ENCODE peak calls at places on chromosomes 2 and 18, in four cellular contexts. L is AG10803; S is CD8-positive, alpha-beta T cell; M is GM12864. O is an unnamed sample.

GRCh38 chr2:97970300-97971060 is 25.3 kb downstream of the TMEM131 start:
- DNase-seq in M (no peak), L (no peak), S (no peak), O (no peak)

GRCh38 chr2:20992201-20992711 is 51.6 kb downstream of the APOB start:
- DNase-seq in M (no peak), L (peak; percentile 9), S (no peak), O (no peak)

GRCh38 chr2:23505218-23505983 is 120.4 kb downstream of the KLHL29 start:
- DNase-seq in L (no peak), M (no peak), S (no peak), O (no peak)

GRCh38 chr18:74476154-74476553 is 19.0 kb upstream of the DIPK1C start:
- DNase-seq in S (no peak), M (no peak), L (no peak), O (peak; percentile 42)

GRCh38 chr2:37904450-37904849 is 20.6 kb upstream of the RMDN2 start:
- DNase-seq in M (no peak), L (no peak), S (no peak), O (no peak)

GRCh38 chr2:234550511-234551107 is 53.7 kb upstream of the ARL4C start:
- DNase-seq in S (peak; percentile 53), M (no peak), L (peak; percentile 96), O (peak; percentile 64)

GRCh38 chr18:9132628-9133027 is 4.0 kb upstream of the ANKRD12 start:
- DNase-seq in S (no peak), M (no peak), L (no peak), O (no peak)

GRCh38 chr2:157178865-157179264 is 78.6 kb upstream of the GALNT5 start:
- DNase-seq in S (no peak), L (no peak), M (no peak), O (no peak)

GRCh38 chr2:15810451-15811150 is 129.7 kb upstream of the MYCN start:
- DNase-seq in S (no peak), L (no peak), M (no peak), O (no peak)

GRCh38 chr2:198165289-198165688 is 360.9 kb downstream of the PLCL1 start:
- DNase-seq in M (no peak), S (no peak), L (no peak), O (no peak)

GRCh38 chr2:13662055-13662454 is 945.3 kb downstream of the TRIB2 start:
- DNase-seq in L (no peak), S (no peak), M (no peak), O (no peak)

GRCh38 chr2:47357475-47357874 is 45.5 kb upstream of the MSH2 start:
- DNase-seq in M (no peak), S (no peak), L (peak; percentile 37), O (peak; percentile 31)

GRCh38 chr18:62399781-62400308 is 74.7 kb downstream of the TNFRSF11A start:
- DNase-seq in L (no peak), S (no peak), M (no peak), O (no peak)

GRCh38 chr2:196594158-196594557 is 45.4 kb upstream of the CCDC150 start:
- DNase-seq in S (no peak), L (no peak), M (no peak), O (no peak)

GRCh38 chr2:224691563-224691962 is 24.6 kb downstream of the CCDC195 start:
- DNase-seq in L (no peak), M (no peak), S (no peak), O (no peak)

GRCh38 chr18:57768557-57769326 is 34.4 kb downstream of the ATP8B1 start:
- DNase-seq in L (peak; percentile 72), S (no peak), M (no peak), O (no peak)

GRCh38 chr18:52435301-52435700 is 95.3 kb downstream of the DCC start:
- DNase-seq in M (no peak), S (no peak), L (no peak), O (no peak)

GRCh38 chr2:96205238-96205637 is 3.4 kb downstream of the STARD7 start:
- DNase-seq in S (no peak), L (peak; percentile 89), M (no peak), O (no peak)

GRCh38 chr2:29916571-29916970 is 4.8 kb downstream of the ALK start:
- DNase-seq in S (no peak), L (no peak), M (no peak), O (no peak)

GRCh38 chr2:237465515-237466227 is 21.4 kb upstream of the MLPH start:
- DNase-seq in S (no peak), M (no peak), L (peak; percentile 89), O (no peak)

GRCh38 chr2:231191896-231192872 is 6.2 kb upstream of the ARMC9 start:
- DNase-seq in S (no peak), L (peak; percentile 96), M (no peak), O (peak; percentile 84)

GRCh38 chr2:112694182-112694581 is 26.6 kb upstream of the NT5DC4 start:
- DNase-seq in M (no peak), S (no peak), L (no peak), O (no peak)

GRCh38 chr18:78785706-78786105 is 193.9 kb upstream of the SALL3 start:
- DNase-seq in M (no peak), L (no peak), S (no peak), O (no peak)

GRCh38 chr2:19369341-19369955 is 11.0 kb upstream of the OSR1 start:
- DNase-seq in S (no peak), L (peak; percentile 50), M (no peak), O (no peak)

GRCh38 chr2:95016616-95017307 is 8.7 kb upstream of the MAL start:
- DNase-seq in M (no peak), L (no peak), S (no peak), O (no peak)

GRCh38 chr2:112520234-112520783 is 22.0 kb upstream of the POLR1B start:
- DNase-seq in M (no peak), S (no peak), L (no peak), O (no peak)

GRCh38 chr18:3186678-3187658 is 32.8 kb downstream of the MYOM1 start:
- DNase-seq in M (no peak), S (no peak), L (no peak), O (no peak)

GRCh38 chr18:55266981-55267380 is 307.7 kb upstream of the CCDC68 start:
- DNase-seq in S (no peak), L (peak; percentile 90), M (no peak), O (no peak)

GRCh38 chr2:117968724-117969121 is 45.1 kb downstream of the CCDC93 start:
- DNase-seq in S (no peak), M (no peak), L (no peak), O (no peak)
- TF ChIP-seq CTCF in S (no peak), M (no peak), L (peak; percentile 9), O (no peak)

GRCh38 chr18:22169889-22170420 is 566 bp downstream of the GATA6 start:
- DNase-seq in M (no peak), L (peak; percentile 38), S (no peak), O (peak; percentile 52)

GRCh38 chr18:22170421-22171262 is 1.3 kb downstream of the GATA6 start:
- DNase-seq in M (no peak), S (peak; percentile 33), L (peak; percentile 66), O (peak; percentile 76)

GRCh38 chr18:22171839-22172582 is 2.6 kb downstream of the GATA6 start:
- DNase-seq in S (no peak), L (no peak), M (no peak), O (peak; percentile 42)

GRCh38 chr18:22172594-22173049 is 3.2 kb downstream of the GATA6 start:
- DNase-seq in S (no peak), L (no peak), M (no peak), O (no peak)

DNA sequence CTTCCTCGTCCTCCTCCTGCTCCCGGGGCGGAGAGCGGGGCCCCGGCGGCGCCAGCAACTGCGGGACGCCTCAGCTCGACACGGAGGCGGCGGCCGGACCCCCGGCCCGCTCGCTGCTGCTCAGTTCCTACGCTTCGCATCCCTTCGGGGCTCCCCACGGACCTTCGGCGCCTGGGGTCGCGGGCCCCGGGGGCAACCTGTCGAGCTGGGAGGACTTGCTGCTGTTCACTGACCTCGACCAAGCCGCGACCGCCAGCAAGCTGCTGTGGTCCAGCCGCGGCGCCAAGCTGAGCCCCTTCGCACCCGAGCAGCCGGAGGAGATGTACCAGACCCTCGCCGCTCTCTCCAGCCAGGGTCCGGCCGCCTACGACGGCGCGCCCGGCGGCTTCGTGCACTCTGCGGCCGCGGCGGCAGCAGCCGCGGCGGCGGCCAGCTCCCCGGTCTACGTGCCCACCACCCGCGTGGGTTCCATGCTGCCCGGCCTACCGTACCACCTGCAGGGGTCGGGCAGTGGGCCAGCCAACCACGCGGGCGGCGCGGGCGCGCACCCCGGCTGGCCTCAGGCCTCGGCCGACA is 2.0 kb downstream of the GATA6 start:
- DNase-seq in M (no peak), L (no peak), S (no peak), O (no peak)
- H3K4me3 ChIP-seq in M (no peak overlapping the region), L (peak overlapping the region; percentile 84), S (no peak overlapping the region), O (peak overlapping the region; percentile 73)

GRCh38 chr2:43269706-43270105 is 43.3 kb upstream of the ZFP36L2 start:
- DNase-seq in S (no peak), M (no peak), L (peak; percentile 88), O (peak; percentile 61)

GRCh38 chr2:43269074-43269572 is 42.7 kb upstream of the ZFP36L2 start:
- DNase-seq in S (no peak), L (peak; percentile 94), M (no peak), O (peak; percentile 80)

GRCh38 chr2:43270461-43270860 is 44.1 kb upstream of the ZFP36L2 start:
- DNase-seq in L (no peak), M (no peak), S (no peak), O (no peak)

GRCh38 chr2:43273477-43273876 is 47.1 kb upstream of the ZFP36L2 start:
- DNase-seq in L (no peak), M (no peak), S (no peak), O (no peak)

DNA sequence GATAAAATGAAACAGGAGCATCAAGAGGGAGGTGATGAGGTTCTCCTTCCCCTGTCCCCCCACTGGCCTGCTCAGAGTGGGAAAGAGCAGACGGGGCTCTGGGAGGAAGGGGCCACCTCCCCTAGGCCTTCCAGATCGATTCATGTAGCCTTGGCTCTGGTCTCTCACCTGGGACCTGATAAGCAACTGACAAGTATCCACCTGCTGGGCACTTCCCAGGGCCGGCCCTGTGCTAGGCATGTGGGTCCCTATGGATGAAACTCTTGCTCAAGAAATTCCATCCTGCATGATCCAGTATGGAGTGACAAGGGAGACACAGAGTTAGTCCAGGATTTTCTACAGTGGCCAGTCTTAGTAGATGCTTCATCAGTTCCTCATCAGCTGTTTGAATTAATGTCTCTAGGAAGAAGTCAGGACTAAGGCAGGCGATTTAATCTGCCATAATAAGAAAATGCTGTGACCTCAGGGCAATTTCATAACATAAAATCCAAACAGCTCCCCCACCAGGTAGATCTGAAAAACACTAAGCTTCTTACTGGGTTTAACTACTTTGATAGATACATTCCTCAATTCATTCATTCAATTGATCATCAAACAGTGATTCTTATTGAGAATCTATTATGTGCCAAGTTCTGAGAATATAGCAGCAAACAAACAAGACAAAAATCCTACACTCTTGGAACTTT is 44.7 kb upstream of the ZFP36L2 start:
- DNase-seq in L (no peak), S (no peak), M (no peak), O (no peak)
- TF ChIP-seq CTCF in L (no peak), S (no peak), M (no peak), O (no peak)

DNA sequence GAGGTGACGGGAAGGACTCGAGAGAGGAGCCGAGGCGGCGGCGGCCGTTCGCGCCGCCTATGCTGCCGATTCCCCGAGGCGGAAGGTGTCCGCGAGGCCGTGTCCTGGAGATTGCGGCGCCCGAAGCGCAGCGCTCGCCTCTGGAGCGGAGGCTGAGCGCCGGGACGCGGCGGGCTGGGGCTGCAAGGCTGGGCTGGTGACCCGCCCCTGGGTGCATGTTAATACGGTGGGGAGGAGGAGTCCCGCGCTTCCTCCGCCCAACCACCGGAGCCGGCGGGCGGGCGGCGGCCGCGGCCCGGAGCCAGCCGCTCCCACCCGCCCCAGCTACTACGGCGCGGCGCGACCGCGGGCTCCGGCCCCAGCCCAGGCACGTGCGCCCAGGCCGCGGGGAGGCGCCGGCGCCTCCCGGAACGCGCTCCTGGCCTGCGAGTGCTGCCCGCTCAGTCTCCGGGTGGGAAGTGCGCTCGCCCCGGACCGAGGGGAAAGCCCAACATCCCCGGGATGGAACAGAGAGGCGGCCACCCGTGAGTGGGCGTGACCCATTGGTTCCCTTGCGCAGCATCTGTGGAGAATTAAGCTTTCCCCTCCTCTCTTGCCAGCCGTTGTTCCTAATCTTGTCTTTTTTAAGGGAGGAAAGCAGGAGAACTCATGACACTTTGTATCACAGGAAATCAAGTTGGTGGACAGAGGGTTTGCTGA is at the start of gene DLGAP1:
- DNase-seq in L (no peak), M (no peak), S (no peak), O (peak; percentile 29)
- H3K4me3 ChIP-seq in L (no peak within 1 kb of the TSS), M (no peak within 1 kb of the TSS), S (no peak within 1 kb of the TSS), O (peak within 1 kb of the TSS; percentile 47)

O was measured in heart right ventricle.